ENCODE peak calls at places on chromosomes 12 and 14, in four cellular contexts. W, H, C and M are unnamed samples.
A peak's percentile ranks its signal among the peaks of the same experiment; 100 is the strongest.

GRCh38 chr12:57764662-57765002 is 2.2 kb downstream of the CYP27B1 start:
- DNase-seq in W (no peak), H (no peak), C (no peak), M (no peak)

GRCh38 chr12:122250047-122250446 is 16.2 kb downstream of the VPS33A start:
- DNase-seq in W (no peak), H (no peak), C (no peak), M (no peak)

GRCh38 chr14:22231022-22231421 is 358.0 kb downstream of the DAD1 start:
- DNase-seq in W (no peak), H (no peak), C (no peak), M (no peak)

GRCh38 chr14:52146504-52146903 is 77.6 kb upstream of the NID2 start:
- DNase-seq in W (no peak), H (no peak), C (no peak), M (no peak)

GRCh38 chr12:69947123-69947522 is 122.1 kb downstream of the MYRFL start:
- DNase-seq in W (no peak), H (no peak), C (no peak), M (no peak)

GRCh38 chr14:35858521-35859209 is 32.5 kb downstream of the BRMS1L start:
- DNase-seq in W (no peak), H (no peak), C (no peak), M (no peak)

GRCh38 chr12:52879394-52880351 is 25.2 kb downstream of the KRT8 start:
- DNase-seq in W (peak; percentile 88), H (peak; percentile 84), C (peak; percentile 83), M (peak; percentile 86)

GRCh38 chr12:54370218-54370730 is 6.0 kb upstream of the GPR84 start:
- DNase-seq in W (peak; percentile 84), H (peak; percentile 79), C (no peak), M (peak; percentile 89)

GRCh38 chr12:4279120-4279690 is 5.6 kb downstream of the CCND2 start:
- DNase-seq in W (no peak), H (no peak), C (no peak), M (no peak)

GRCh38 chr12:47408171-47408871 is 297.5 kb downstream of the RPAP3 start:
- DNase-seq in W (no peak), H (no peak), C (peak; percentile 6), M (peak; percentile 34)

GRCh38 chr14:75723716-75724115 is 62.7 kb downstream of the TTLL5 start:
- DNase-seq in W (no peak), H (no peak), C (no peak), M (no peak)

GRCh38 chr14:47277703-47278102 is 397.7 kb downstream of the MDGA2 start:
- DNase-seq in W (no peak), H (no peak), C (no peak), M (no peak)

GRCh38 chr12:130138478-130138877 is 23.8 kb upstream of the FZD10 start:
- DNase-seq in W (peak; percentile 76), H (no peak), C (no peak), M (no peak)

GRCh38 chr12:2743478-2743877 is 51.3 kb upstream of the FKBP4 start:
- DNase-seq in W (no peak), H (no peak), C (no peak), M (no peak)

GRCh38 chr14:38207342-38207741 is 362 bp upstream of the SSTR1 start:
- DNase-seq in W (no peak), H (no peak), C (no peak), M (no peak)

GRCh38 chr14:59451849-59452248 is 13.3 kb downstream of the GPR135 start:
- DNase-seq in W (no peak), H (no peak), C (no peak), M (no peak)

GRCh38 chr12:71162832-71163711 is 5.3 kb upstream of the TSPAN8 start:
- DNase-seq in W (no peak), H (no peak), C (peak; percentile 99), M (no peak)

GRCh38 chr12:92745874-92746553 is 43.2 kb downstream of the PLEKHG7 start:
- DNase-seq in W (peak; percentile 10), H (no peak), C (no peak), M (no peak)

GRCh38 chr12:65585648-65586420 is 238.4 kb upstream of the HMGA2 start:
- DNase-seq in W (no peak), H (no peak), C (no peak), M (no peak)

GRCh38 chr12:24561411-24561871 is 387.5 kb downstream of the BCAT1 start:
- DNase-seq in W (no peak), H (no peak), C (no peak), M (no peak)

GRCh38 chr14:99595034-99595433 is 9.0 kb downstream of the CCDC85C start:
- DNase-seq in W (no peak), H (no peak), C (no peak), M (no peak)

GRCh38 chr12:95060951-95061350 is 12.5 kb downstream of the NR2C1 start:
- DNase-seq in W (no peak), H (no peak), C (no peak), M (no peak)

GRCh38 chr14:75634848-75635247 is 25.8 kb downstream of the ERG28 start:
- DNase-seq in W (no peak), H (no peak), C (no peak), M (no peak)

GRCh38 chr12:104536841-104537240 is 80.1 kb downstream of the CHST11 start:
- DNase-seq in W (no peak), H (no peak), C (no peak), M (no peak)

GRCh38 chr12:2163172-2163927 is 110.6 kb downstream of the CACNA1C start:
- DNase-seq in W (no peak), H (no peak), C (peak; percentile 6), M (no peak)

GRCh38 chr14:104190396-104191000 is 52.1 kb downstream of the KIF26A start:
- DNase-seq in W (no peak), H (no peak), C (no peak), M (no peak)

GRCh38 chr14:101754893-101755292 is 6.6 kb upstream of the PPP2R5C start:
- DNase-seq in W (no peak), H (no peak), C (no peak), M (no peak)

GRCh38 chr12:127284870-127285431 is 982.0 kb upstream of the TMEM132C start:
- DNase-seq in W (no peak), H (no peak), C (no peak), M (no peak)

GRCh38 chr12:42969357-42969756 is 379.8 kb upstream of the PRICKLE1 start:
- DNase-seq in W (no peak), H (no peak), C (no peak), M (no peak)

GRCh38 chr12:17304503-17305347 is 698.8 kb upstream of the LMO3 start:
- DNase-seq in W (no peak), H (no peak), C (no peak), M (no peak)

GRCh38 chr14:90288646-90289355 is 32.4 kb downstream of the PSMC1 start:
- DNase-seq in W (no peak), H (no peak), C (peak; percentile 3), M (no peak)

DNA sequence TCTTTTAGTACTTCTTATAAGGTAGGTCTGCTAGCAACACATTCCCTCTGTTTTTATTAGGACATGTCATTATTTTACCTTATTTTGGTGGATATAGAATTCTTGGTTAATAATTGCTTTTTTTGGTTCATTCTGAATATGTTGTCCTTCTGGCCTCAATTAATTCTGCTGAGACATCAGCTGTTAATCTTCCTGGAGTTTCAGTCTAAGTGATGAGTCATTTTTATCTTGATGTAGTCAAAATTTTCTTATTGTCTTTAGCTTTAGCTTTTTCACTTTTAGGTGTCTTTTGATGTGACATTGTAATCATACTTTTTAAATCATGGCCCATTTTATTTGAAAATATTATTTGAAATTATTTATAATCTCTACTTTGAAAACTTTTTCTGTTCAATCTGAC is 104.9 kb upstream of the PMCH start:
- DNase-seq in W (no peak), H (no peak), C (no peak), M (no peak)
- TF ChIP-seq FOXJ3 in W (no peak), H (no peak), C (no peak), M (no peak)

DNA sequence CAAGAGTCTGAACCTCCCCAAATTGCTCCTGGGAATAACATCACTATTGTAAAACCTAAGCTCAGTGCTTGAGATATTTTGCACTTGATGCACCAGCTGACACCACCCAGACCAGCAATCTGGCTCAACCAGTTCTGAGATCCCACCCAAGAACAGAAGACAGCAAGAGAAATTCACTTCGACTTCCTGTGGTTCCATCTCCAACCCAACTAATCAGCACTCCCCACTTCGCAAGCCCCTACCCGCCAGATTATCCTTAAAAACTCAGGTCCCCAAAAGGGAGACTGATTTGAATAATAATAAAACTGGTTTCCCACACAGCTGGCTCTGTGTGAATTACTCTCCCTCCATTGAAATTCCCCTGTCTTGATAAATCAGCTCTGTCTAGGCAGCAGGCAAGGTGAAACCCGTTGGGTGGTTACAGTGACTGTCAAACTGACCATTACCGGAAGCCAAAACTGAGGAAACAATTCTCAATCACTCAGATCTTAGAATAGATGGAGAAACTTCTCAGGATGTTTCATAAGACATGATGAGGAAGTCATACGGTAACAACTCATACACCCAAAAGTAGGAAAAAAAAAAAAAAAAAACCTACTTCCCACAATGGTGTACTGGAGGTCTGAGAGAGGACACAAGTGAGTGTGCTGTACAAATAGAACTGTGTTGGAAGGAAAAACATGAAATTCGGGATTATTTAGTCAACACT is 92.4 kb downstream of the TMTC1 start:
- DNase-seq in W (no peak), H (no peak), C (no peak), M (peak; percentile 23)
- TF ChIP-seq FOXJ3 in W (no peak), H (no peak), C (no peak), M (no peak)

GRCh38 chr14:32055175-32055574 is 21.9 kb upstream of the ARHGAP5 start:
- DNase-seq in W (no peak), H (no peak), C (no peak), M (no peak)

GRCh38 chr14:32047791-32048190 is 29.3 kb upstream of the ARHGAP5 start:
- DNase-seq in W (no peak), H (no peak), C (no peak), M (no peak)

GRCh38 chr14:32054536-32054935 is 22.6 kb upstream of the ARHGAP5 start:
- DNase-seq in W (no peak), H (no peak), C (no peak), M (no peak)

GRCh38 chr14:32049361-32050103 is 27.6 kb upstream of the ARHGAP5 start:
- DNase-seq in W (no peak), H (no peak), C (no peak), M (no peak)

GRCh38 chr14:32050839-32051238 is 26.3 kb upstream of the ARHGAP5 start:
- DNase-seq in W (no peak), H (no peak), C (no peak), M (no peak)
- TF ChIP-seq FOXJ3 in W (no peak), H (no peak), C (no peak), M (no peak)

DNA sequence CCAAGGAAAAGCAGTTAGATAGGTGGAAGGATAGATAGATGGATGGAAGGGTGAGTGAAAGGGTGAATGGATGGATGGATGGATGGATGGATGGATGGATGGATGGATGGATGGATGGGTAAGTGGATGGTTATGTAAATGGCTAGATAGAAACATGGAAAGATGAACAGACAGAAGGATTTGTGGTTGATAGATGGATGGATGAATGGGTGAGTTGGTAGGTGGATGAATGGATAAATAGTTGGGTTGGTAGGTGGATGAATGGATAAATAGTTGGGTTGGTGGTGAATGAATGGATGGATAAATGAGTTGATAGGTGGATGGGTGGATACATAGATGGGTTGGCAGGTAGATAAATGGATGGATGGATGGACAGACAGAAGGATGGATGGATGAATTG is 30.3 kb upstream of the FAM222A start:
- DNase-seq in W (no peak), H (no peak), C (no peak), M (no peak)
- TF ChIP-seq FOXJ3 in W (no peak), H (no peak), C (no peak), M (no peak)

GRCh38 chr12:39240144-39240486 is 202.8 kb downstream of the KIF21A start:
- DNase-seq in W (no peak), H (no peak), C (no peak), M (no peak)
- TF ChIP-seq FOXJ3 in W (no peak), H (no peak), C (no peak), M (no peak)